ENCODE peak calls at places on chromosomes 11 and 22, in nine cellular contexts. R, Q, Y, L, N, K, Z, M and G are unnamed samples.

GRCh38 chr11:81839016-81839415 is 894.6 kb downstream of the FAM181B start:
- DNase-seq in R (no peak), Q (no peak), Y (no peak), L (no peak), N (no peak), K (no peak), Z (no peak), M (no peak), G (peak)

GRCh38 chr11:116960916-116961315 is 123.5 kb upstream of the APOA1 start:
- DNase-seq in R (peak), Q (peak), Y (no peak), L (peak), N (peak), K (peak), Z (no peak), M (peak), G (peak)

GRCh38 chr11:128026596-128026995 is 560.8 kb downstream of the ETS1 start:
- DNase-seq in R (no peak), Q (peak), Y (no peak), L (peak), N (peak), K (peak), Z (no peak), M (peak), G (no peak)

GRCh38 chr22:41242396-41243117 is 1.8 kb upstream of the CHADL start:
- DNase-seq in R (no peak), Q (no peak), Y (no peak), L (peak), N (no peak), K (no peak), Z (no peak), M (peak), G (no peak)

GRCh38 chr11:93133710-93134109 is 64.1 kb downstream of the SLC36A4 start:
- DNase-seq in R (no peak), Q (peak), Y (no peak), L (peak), N (peak), K (no peak), Z (no peak), M (peak), G (no peak)

GRCh38 chr11:33248416-33248957 is 8.7 kb upstream of the HIPK3 start:
- DNase-seq in R (no peak), Q (peak), Y (no peak), L (peak), N (peak), K (no peak), Z (no peak), M (peak), G (no peak)

GRCh38 chr22:50456466-50457234 is 18.2 kb downstream of the SBF1 start:
- DNase-seq in R (no peak), Q (no peak), Y (no peak), L (no peak), N (no peak), K (no peak), Z (no peak), M (no peak), G (peak)

GRCh38 chr11:46625406-46625805 is 8.1 kb downstream of the ATG13 start:
- DNase-seq in R (no peak), Q (no peak), Y (no peak), L (no peak), N (no peak), K (peak), Z (no peak), M (no peak), G (no peak)

GRCh38 chr11:45769960-45770359 is 35.0 kb upstream of the SLC35C1 start:
- DNase-seq in R (no peak), Q (no peak), Y (no peak), L (no peak), N (no peak), K (no peak), Z (no peak), M (no peak), G (no peak)

GRCh38 chr11:129625930-129626329 is 189.7 kb upstream of the TMEM45B start:
- DNase-seq in R (no peak), Q (no peak), Y (no peak), L (no peak), N (no peak), K (no peak), Z (no peak), M (no peak), G (no peak)

GRCh38 chr22:47918276-47918928 is 1156.0 kb downstream of the TBC1D22A start:
- DNase-seq in R (no peak), Q (no peak), Y (no peak), L (no peak), N (no peak), K (no peak), Z (no peak), M (no peak), G (no peak)
- H3K9ac ChIP-seq in R (no peak), Q (no peak), Y (no peak), L (no peak), N (no peak), K (no peak), Z (no peak), M (no peak), G (no peak)

DNA sequence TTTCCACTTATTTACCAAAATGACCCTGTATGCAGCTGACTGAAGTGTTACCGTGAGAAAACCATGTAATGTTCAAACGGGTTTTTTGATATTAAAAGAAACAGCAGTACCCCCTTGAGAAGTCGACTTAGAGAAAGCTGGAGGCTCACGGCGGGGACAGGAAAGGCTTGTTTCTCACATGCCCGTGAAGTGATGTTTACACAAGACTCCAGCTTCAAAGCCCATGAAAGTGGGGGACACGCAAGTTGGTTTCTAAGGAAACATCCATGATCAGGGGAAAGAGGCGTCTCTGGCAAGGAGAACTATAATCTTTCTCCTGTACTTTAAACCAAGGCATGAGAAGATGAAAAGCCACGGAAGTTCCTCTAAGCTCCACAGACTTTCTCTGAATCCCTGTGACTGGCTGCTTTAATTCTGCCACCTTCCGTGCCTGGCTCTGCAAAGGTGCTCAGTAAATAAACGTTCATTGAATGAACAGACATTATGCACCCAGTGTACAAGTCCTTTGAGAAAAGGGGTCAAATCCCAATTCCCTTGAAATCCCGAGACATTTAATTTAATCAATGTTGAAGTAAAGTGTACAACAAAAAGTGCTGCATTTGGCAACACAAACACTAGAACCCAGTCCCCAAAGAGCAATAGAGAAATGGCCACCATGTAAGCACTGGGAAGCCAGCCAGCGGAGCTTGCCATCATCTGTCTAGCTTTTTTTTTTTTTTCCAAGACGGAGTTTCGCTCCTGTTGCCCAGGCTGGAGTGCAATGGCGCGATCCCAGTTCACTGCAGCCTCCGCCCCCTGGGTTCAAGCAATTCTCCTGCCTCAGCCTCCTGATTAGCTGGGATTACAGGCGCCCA is 58.7 kb downstream of the AHNAK start:
- DNase-seq in R (no peak), Q (no peak), Y (no peak), L (no peak), N (no peak), K (no peak), Z (no peak), M (peak), G (no peak)
- H2AFZ ChIP-seq in R (no peak), Q (peak), Y (no peak), L (no peak), N (no peak), K (no peak), Z (no peak), M (no peak), G (no peak)

GRCh38 chr11:6655790-6656580 is at the start of gene DCHS1:
- DNase-seq in R (no peak), Q (no peak), Y (peak), L (peak), N (no peak), K (no peak), Z (no peak), M (peak), G (peak)

GRCh38 chr11:6655020-6655789 is 404 bp downstream of the DCHS1 start:
- DNase-seq in R (no peak), Q (no peak), Y (peak), L (peak), N (no peak), K (no peak), Z (no peak), M (peak), G (peak)

GRCh38 chr11:6653656-6654055 is 2.0 kb downstream of the DCHS1 start:
- DNase-seq in R (no peak), Q (no peak), Y (no peak), L (no peak), N (no peak), K (no peak), Z (no peak), M (no peak), G (no peak)

GRCh38 chr11:6653055-6653454 is 2.6 kb downstream of the DCHS1 start:
- DNase-seq in R (no peak), Q (no peak), Y (peak), L (no peak), N (no peak), K (no peak), Z (no peak), M (no peak), G (no peak)

DNA sequence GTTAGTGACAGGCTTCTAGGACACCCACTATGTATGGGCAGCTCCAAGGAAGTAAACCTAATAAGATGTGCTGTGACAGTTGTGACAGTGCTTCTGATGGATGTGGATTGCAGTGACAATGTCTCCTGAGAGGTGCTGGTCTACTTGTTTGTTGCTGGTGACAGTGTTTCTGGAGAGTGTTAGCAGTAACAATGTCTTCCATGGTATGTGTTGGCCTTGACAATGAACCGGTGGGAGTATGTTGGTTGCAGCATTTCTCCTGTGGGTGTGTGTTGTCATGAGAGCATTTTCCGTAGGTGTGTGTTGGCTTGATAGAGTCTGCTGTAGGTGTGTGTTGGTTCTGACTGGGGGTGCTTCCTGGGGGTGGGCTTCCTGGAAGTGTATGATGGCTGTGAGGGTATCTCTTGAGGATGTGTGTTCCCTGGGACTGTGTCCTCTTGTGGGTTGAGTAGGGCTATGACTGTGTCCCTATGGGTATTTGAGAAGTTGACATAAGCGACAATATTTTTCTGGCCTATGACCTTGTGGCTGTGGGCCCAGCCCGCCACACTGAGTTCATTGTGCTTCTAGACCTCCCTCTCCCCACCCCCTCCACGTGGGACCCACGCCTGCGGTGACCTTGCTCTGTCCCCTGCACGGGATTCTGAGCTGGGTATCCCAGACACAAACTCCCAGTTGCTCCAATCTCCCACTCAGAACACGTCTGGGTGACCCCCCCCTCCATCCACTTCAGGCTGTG is 1.2 kb downstream of the DCHS1 start:
- DNase-seq in R (no peak), Q (no peak), Y (peak), L (no peak), N (no peak), K (no peak), Z (no peak), M (no peak), G (no peak)
- H3K9ac ChIP-seq in R (no peak), Q (peak), Y (no peak), L (no peak), N (no peak), K (no peak), Z (no peak), M (peak), G (no peak)

GRCh38 chr11:15208570-15209222 is 94.0 kb downstream of the INSC start:
- DNase-seq in R (peak), Q (peak), Y (peak), L (peak), N (peak), K (peak), Z (peak), M (peak), G (peak)

GRCh38 chr11:15202626-15203025 is 87.9 kb downstream of the INSC start:
- DNase-seq in R (no peak), Q (no peak), Y (no peak), L (no peak), N (no peak), K (no peak), Z (no peak), M (no peak), G (no peak)

GRCh38 chr11:15206791-15207190 is 92.1 kb downstream of the INSC start:
- DNase-seq in R (no peak), Q (no peak), Y (no peak), L (no peak), N (no peak), K (no peak), Z (no peak), M (no peak), G (no peak)

GRCh38 chr11:15201586-15201985 is 86.9 kb downstream of the INSC start:
- DNase-seq in R (no peak), Q (no peak), Y (no peak), L (no peak), N (no peak), K (no peak), Z (no peak), M (no peak), G (no peak)

GRCh38 chr11:15204766-15205165 is 90.0 kb downstream of the INSC start:
- DNase-seq in R (no peak), Q (no peak), Y (no peak), L (no peak), N (no peak), K (no peak), Z (no peak), M (no peak), G (no peak)
- H2AFZ ChIP-seq in R (no peak), Q (no peak), Y (no peak), L (no peak), N (no peak), K (no peak), Z (no peak), M (no peak), G (no peak)

GRCh38 chr22:46147471-46148267 is 2.7 kb upstream of the PPARA start:
- DNase-seq in R (no peak), Q (no peak), Y (peak), L (no peak), N (no peak), K (no peak), Z (no peak), M (no peak), G (no peak)
- H3K9ac ChIP-seq in R (no peak), Q (no peak), Y (no peak), L (no peak), N (no peak), K (no peak), Z (no peak), M (no peak), G (no peak)